ENCODE peak calls at places on chromosomes 5 and 9, in ten cellular contexts. One of them, this sample, is unnamed.

GRCh38 chr9:83544002-83544698 is 5.9 kb upstream of the FRMD3 start:
- DNase-seq in mesendoderm: peak; percentile 91
- DNase-seq in H1: no peak
- DNase-seq in fibroblast of lung: peak; percentile 65
- DNase-seq in astrocyte of the cerebellum: peak; percentile 49
- DNase-seq in SK-N-MC: no peak
- DNase-seq in A549: peak; percentile 42
- DNase-seq in AG10803: peak; percentile 90
- DNase-seq in astrocyte: peak; percentile 57
- DNase-seq in cardiac fibroblast: peak; percentile 90
- DNase-seq in this sample: peak; percentile 44

GRCh38 chr9:113143432-113144227 is 7.2 kb upstream of the SLC31A2 start:
- DNase-seq in cardiac fibroblast: no peak
- DNase-seq in AG10803: no peak
- DNase-seq in astrocyte of the cerebellum: no peak
- DNase-seq in fibroblast of lung: no peak
- DNase-seq in H1: no peak
- DNase-seq in mesendoderm: no peak
- DNase-seq in astrocyte: no peak
- DNase-seq in A549: no peak
- DNase-seq in SK-N-MC: no peak
- DNase-seq in this sample: no peak

GRCh38 chr9:121285835-121286687 is 18.1 kb downstream of the GSN start:
- DNase-seq in AG10803: peak; percentile 72
- DNase-seq in astrocyte: peak; percentile 56
- DNase-seq in fibroblast of lung: peak; percentile 65
- DNase-seq in astrocyte of the cerebellum: no peak
- DNase-seq in A549: no peak
- DNase-seq in H1: no peak
- DNase-seq in mesendoderm: peak; percentile 71
- DNase-seq in cardiac fibroblast: peak; percentile 89
- DNase-seq in SK-N-MC: no peak
- DNase-seq in this sample: no peak

GRCh38 chr5:1437452-1437851 is 7.8 kb downstream of the SLC6A3 start:
- DNase-seq in AG10803: peak; percentile 23
- DNase-seq in SK-N-MC: no peak
- DNase-seq in A549: peak; percentile 65
- DNase-seq in mesendoderm: peak; percentile 58
- DNase-seq in fibroblast of lung: no peak
- DNase-seq in cardiac fibroblast: peak; percentile 57
- DNase-seq in astrocyte of the cerebellum: no peak
- DNase-seq in astrocyte: no peak
- DNase-seq in H1: peak; percentile 13
- DNase-seq in this sample: no peak

GRCh38 chr5:144598451-144599068 is 427.9 kb downstream of the KCTD16 start:
- DNase-seq in cardiac fibroblast: no peak
- DNase-seq in astrocyte: no peak
- DNase-seq in astrocyte of the cerebellum: no peak
- DNase-seq in AG10803: no peak
- DNase-seq in SK-N-MC: no peak
- DNase-seq in H1: no peak
- DNase-seq in A549: no peak
- DNase-seq in mesendoderm: peak; percentile 64
- DNase-seq in fibroblast of lung: no peak
- DNase-seq in this sample: no peak

GRCh38 chr5:173204185-173204979 is 30.6 kb downstream of the NKX2-5 start:
- DNase-seq in astrocyte: no peak
- DNase-seq in A549: no peak
- DNase-seq in mesendoderm: no peak
- DNase-seq in SK-N-MC: no peak
- DNase-seq in H1: no peak
- DNase-seq in cardiac fibroblast: peak; percentile 50
- DNase-seq in AG10803: peak; percentile 31
- DNase-seq in fibroblast of lung: peak; percentile 12
- DNase-seq in astrocyte of the cerebellum: peak; percentile 15
- DNase-seq in this sample: no peak

GRCh38 chr9:135329571-135330306 is 149.8 kb upstream of the PPP1R26 start:
- DNase-seq in H1: peak; percentile 15
- DNase-seq in AG10803: no peak
- DNase-seq in astrocyte: no peak
- DNase-seq in A549: no peak
- DNase-seq in astrocyte of the cerebellum: no peak
- DNase-seq in mesendoderm: peak; percentile 39
- DNase-seq in SK-N-MC: no peak
- DNase-seq in fibroblast of lung: no peak
- DNase-seq in cardiac fibroblast: no peak
- DNase-seq in this sample: no peak

GRCh38 chr9:125235805-125236534 is 5.2 kb downstream of the HSPA5 start:
- DNase-seq in fibroblast of lung: no peak
- DNase-seq in astrocyte of the cerebellum: no peak
- DNase-seq in AG10803: no peak
- DNase-seq in A549: no peak
- DNase-seq in cardiac fibroblast: no peak
- DNase-seq in mesendoderm: no peak
- DNase-seq in H1: no peak
- DNase-seq in SK-N-MC: no peak
- DNase-seq in astrocyte: no peak
- DNase-seq in this sample: no peak

GRCh38 chr9:131299948-131300347 is 10.4 kb downstream of the PLPP7 start:
- DNase-seq in fibroblast of lung: no peak
- DNase-seq in cardiac fibroblast: no peak
- DNase-seq in H1: no peak
- DNase-seq in AG10803: no peak
- DNase-seq in astrocyte: no peak
- DNase-seq in astrocyte of the cerebellum: no peak
- DNase-seq in SK-N-MC: no peak
- DNase-seq in mesendoderm: no peak
- DNase-seq in A549: no peak
- DNase-seq in this sample: no peak

GRCh38 chr9:90428517-90428916 is 214.1 kb downstream of the DIRAS2 start:
- DNase-seq in astrocyte of the cerebellum: no peak
- DNase-seq in astrocyte: no peak
- DNase-seq in A549: no peak
- DNase-seq in AG10803: no peak
- DNase-seq in SK-N-MC: no peak
- DNase-seq in mesendoderm: no peak
- DNase-seq in cardiac fibroblast: no peak
- DNase-seq in fibroblast of lung: no peak
- DNase-seq in H1: no peak
- DNase-seq in this sample: no peak

GRCh38 chr5:74519679-74520078 is 120.8 kb downstream of the ENC1 start:
- DNase-seq in astrocyte: no peak
- DNase-seq in AG10803: no peak
- DNase-seq in astrocyte of the cerebellum: no peak
- DNase-seq in fibroblast of lung: no peak
- DNase-seq in H1: no peak
- DNase-seq in A549: no peak
- DNase-seq in SK-N-MC: no peak
- DNase-seq in mesendoderm: no peak
- DNase-seq in cardiac fibroblast: no peak
- DNase-seq in this sample: no peak

GRCh38 chr9:124794902-124795491 is 18.1 kb downstream of the OLFML2A start:
- DNase-seq in AG10803: no peak
- DNase-seq in fibroblast of lung: no peak
- DNase-seq in astrocyte: no peak
- DNase-seq in cardiac fibroblast: no peak
- DNase-seq in astrocyte of the cerebellum: no peak
- DNase-seq in SK-N-MC: no peak
- DNase-seq in A549: no peak
- DNase-seq in mesendoderm: no peak
- DNase-seq in H1: no peak
- DNase-seq in this sample: no peak

GRCh38 chr5:67490543-67491321 is 294.1 kb upstream of the CD180 start:
- DNase-seq in H1: no peak
- DNase-seq in A549: no peak
- DNase-seq in AG10803: peak; percentile 44
- DNase-seq in cardiac fibroblast: no peak
- DNase-seq in fibroblast of lung: peak; percentile 36
- DNase-seq in SK-N-MC: no peak
- DNase-seq in astrocyte: peak; percentile 22
- DNase-seq in astrocyte of the cerebellum: no peak
- DNase-seq in mesendoderm: no peak
- DNase-seq in this sample: no peak

GRCh38 chr5:9447691-9448090 is 98.2 kb downstream of the SEMA5A start:
- DNase-seq in A549: no peak
- DNase-seq in AG10803: no peak
- DNase-seq in mesendoderm: no peak
- DNase-seq in cardiac fibroblast: no peak
- DNase-seq in SK-N-MC: no peak
- DNase-seq in astrocyte of the cerebellum: no peak
- DNase-seq in fibroblast of lung: no peak
- DNase-seq in H1: no peak
- DNase-seq in astrocyte: no peak
- DNase-seq in this sample: no peak

GRCh38 chr9:98365227-98365669 is 109.8 kb upstream of the TBC1D2 start:
- DNase-seq in cardiac fibroblast: peak; percentile 53
- DNase-seq in fibroblast of lung: peak; percentile 15
- DNase-seq in mesendoderm: peak; percentile 66
- DNase-seq in astrocyte of the cerebellum: no peak
- DNase-seq in astrocyte: peak; percentile 6
- DNase-seq in SK-N-MC: no peak
- DNase-seq in A549: no peak
- DNase-seq in H1: no peak
- DNase-seq in AG10803: peak; percentile 28
- DNase-seq in this sample: no peak

GRCh38 chr5:107425541-107426031 is 245.2 kb downstream of the EFNA5 start:
- DNase-seq in mesendoderm: peak; percentile 18
- DNase-seq in fibroblast of lung: peak; percentile 96
- DNase-seq in cardiac fibroblast: peak; percentile 80
- DNase-seq in AG10803: peak; percentile 75
- DNase-seq in A549: peak; percentile 35
- DNase-seq in astrocyte: peak; percentile 95
- DNase-seq in astrocyte of the cerebellum: peak; percentile 88
- DNase-seq in H1: no peak
- DNase-seq in SK-N-MC: no peak
- DNase-seq in this sample: peak; percentile 81

GRCh38 chr5:149658299-149658698 is 71.8 kb upstream of the PPARGC1B start:
- DNase-seq in fibroblast of lung: no peak
- DNase-seq in A549: no peak
- DNase-seq in H1: no peak
- DNase-seq in mesendoderm: no peak
- DNase-seq in SK-N-MC: no peak
- DNase-seq in cardiac fibroblast: no peak
- DNase-seq in AG10803: no peak
- DNase-seq in astrocyte of the cerebellum: no peak
- DNase-seq in astrocyte: no peak
- DNase-seq in this sample: no peak

GRCh38 chr9:123164285-123164684 is 104.1 kb downstream of the STRBP start:
- DNase-seq in astrocyte: no peak
- DNase-seq in AG10803: no peak
- DNase-seq in A549: no peak
- DNase-seq in SK-N-MC: no peak
- DNase-seq in mesendoderm: no peak
- DNase-seq in cardiac fibroblast: no peak
- DNase-seq in fibroblast of lung: no peak
- DNase-seq in astrocyte of the cerebellum: no peak
- DNase-seq in H1: no peak
- DNase-seq in this sample: no peak

DNA sequence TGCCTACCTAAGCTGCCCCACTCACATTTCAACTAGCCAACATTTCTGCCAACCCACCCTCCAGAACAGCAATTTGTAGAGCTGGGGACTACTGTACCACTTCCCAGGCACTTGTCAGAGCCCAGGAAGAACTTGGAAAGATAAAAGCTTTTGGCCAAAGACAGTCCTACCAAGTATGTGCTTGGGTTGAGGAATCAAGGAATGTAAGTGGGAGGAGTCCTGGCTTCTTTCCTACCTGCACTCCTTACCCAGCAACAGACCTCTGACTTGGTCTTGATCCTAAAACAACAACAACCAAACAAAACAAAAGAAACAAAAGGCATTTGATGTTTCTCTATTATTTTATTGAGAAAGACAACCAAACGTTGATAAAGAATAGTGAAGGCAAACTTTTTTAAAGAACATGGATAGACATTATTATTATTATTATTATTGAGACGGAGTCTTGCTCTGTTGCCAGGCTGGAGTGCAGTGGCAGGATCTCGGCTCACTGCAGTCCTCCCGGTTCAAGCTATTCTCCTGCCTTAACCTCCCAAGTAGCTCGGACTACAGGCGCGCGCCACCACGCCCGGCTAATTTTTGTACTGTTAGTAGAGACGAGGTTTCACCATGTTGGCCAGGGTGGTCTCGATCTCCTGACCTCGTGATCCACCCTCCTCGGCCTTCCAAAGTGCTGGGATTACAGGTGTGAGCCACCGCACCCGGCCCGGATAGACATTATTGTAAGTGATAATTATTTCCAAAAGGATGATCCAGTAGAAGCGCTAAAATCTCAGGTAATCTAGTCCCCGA is 33.5 kb downstream of the ANXA2R start:
- DNase-seq in SK-N-MC: no peak
- DNase-seq in AG10803: peak; percentile 78
- DNase-seq in mesendoderm: no peak
- DNase-seq in astrocyte: peak; percentile 53
- DNase-seq in cardiac fibroblast: peak; percentile 77
- DNase-seq in fibroblast of lung: peak; percentile 68
- DNase-seq in H1: no peak
- DNase-seq in astrocyte of the cerebellum: no peak
- DNase-seq in A549: no peak
- DNase-seq in this sample: no peak
- H3K4me3 ChIP-seq in SK-N-MC: no peak overlapping the region
- H3K4me3 ChIP-seq in AG10803: peak overlapping the region; percentile 69
- H3K4me3 ChIP-seq in mesendoderm: no peak overlapping the region
- H3K4me3 ChIP-seq in astrocyte: peak overlapping the region; percentile 67
- H3K4me3 ChIP-seq in cardiac fibroblast: peak overlapping the region; percentile 56
- H3K4me3 ChIP-seq in fibroblast of lung: no peak overlapping the region
- H3K4me3 ChIP-seq in H1: peak overlapping the region; percentile 69
- H3K4me3 ChIP-seq in astrocyte of the cerebellum: no peak overlapping the region
- H3K4me3 ChIP-seq in A549: no peak overlapping the region
- H3K4me3 ChIP-seq in this sample: no peak overlapping the region

GRCh38 chr9:479316-479715 is 264.7 kb downstream of the DOCK8 start:
- DNase-seq in astrocyte of the cerebellum: no peak
- DNase-seq in mesendoderm: no peak
- DNase-seq in H1: no peak
- DNase-seq in A549: no peak
- DNase-seq in fibroblast of lung: peak; percentile 13
- DNase-seq in astrocyte: no peak
- DNase-seq in cardiac fibroblast: no peak
- DNase-seq in SK-N-MC: no peak
- DNase-seq in AG10803: no peak
- DNase-seq in this sample: no peak
- H3K4me3 ChIP-seq in astrocyte of the cerebellum: no peak overlapping the region
- H3K4me3 ChIP-seq in mesendoderm: no peak overlapping the region
- H3K4me3 ChIP-seq in H1: no peak overlapping the region
- H3K4me3 ChIP-seq in A549: no peak overlapping the region
- H3K4me3 ChIP-seq in fibroblast of lung: no peak overlapping the region
- H3K4me3 ChIP-seq in astrocyte: no peak overlapping the region
- H3K4me3 ChIP-seq in cardiac fibroblast: no peak overlapping the region
- H3K4me3 ChIP-seq in SK-N-MC: no peak overlapping the region
- H3K4me3 ChIP-seq in AG10803: no peak overlapping the region
- H3K4me3 ChIP-seq in this sample: no peak overlapping the region

GRCh38 chr5:146877783-146878470 is 630 bp downstream of the PPP2R2B start:
- DNase-seq in astrocyte of the cerebellum: no peak
- DNase-seq in fibroblast of lung: peak; percentile 61
- DNase-seq in astrocyte: peak; percentile 46
- DNase-seq in cardiac fibroblast: no peak
- DNase-seq in AG10803: peak; percentile 2
- DNase-seq in A549: no peak
- DNase-seq in mesendoderm: peak; percentile 37
- DNase-seq in H1: no peak
- DNase-seq in SK-N-MC: no peak
- DNase-seq in this sample: no peak
- H3K4me3 ChIP-seq in astrocyte of the cerebellum: peak overlapping the region; percentile 75
- H3K4me3 ChIP-seq in fibroblast of lung: no peak overlapping the region
- H3K4me3 ChIP-seq in astrocyte: peak overlapping the region; percentile 77
- H3K4me3 ChIP-seq in cardiac fibroblast: no peak overlapping the region
- H3K4me3 ChIP-seq in AG10803: peak overlapping the region; percentile 46
- H3K4me3 ChIP-seq in A549: peak overlapping the region; percentile 50
- H3K4me3 ChIP-seq in mesendoderm: peak overlapping the region; percentile 33
- H3K4me3 ChIP-seq in H1: peak overlapping the region; percentile 76
- H3K4me3 ChIP-seq in SK-N-MC: peak overlapping the region; percentile 42
- H3K4me3 ChIP-seq in this sample: peak overlapping the region; percentile 58

GRCh38 chr5:17317499-17317898 is 100.1 kb downstream of the BASP1 start:
- DNase-seq in mesendoderm: no peak
- DNase-seq in AG10803: no peak
- DNase-seq in cardiac fibroblast: no peak
- DNase-seq in A549: no peak
- DNase-seq in fibroblast of lung: no peak
- DNase-seq in H1: no peak
- DNase-seq in SK-N-MC: no peak
- DNase-seq in astrocyte of the cerebellum: no peak
- DNase-seq in astrocyte: no peak
- DNase-seq in this sample: no peak
- H3K4me3 ChIP-seq in mesendoderm: no peak overlapping the region
- H3K4me3 ChIP-seq in AG10803: no peak overlapping the region
- H3K4me3 ChIP-seq in cardiac fibroblast: no peak overlapping the region
- H3K4me3 ChIP-seq in A549: no peak overlapping the region
- H3K4me3 ChIP-seq in fibroblast of lung: no peak overlapping the region
- H3K4me3 ChIP-seq in H1: no peak overlapping the region
- H3K4me3 ChIP-seq in SK-N-MC: peak overlapping the region; percentile 29
- H3K4me3 ChIP-seq in astrocyte of the cerebellum: no peak overlapping the region
- H3K4me3 ChIP-seq in astrocyte: no peak overlapping the region
- H3K4me3 ChIP-seq in this sample: no peak overlapping the region

This sample was measured in kidney epithelial cell.